ENCODE peak calls at places on chromosome 5, in seven cellular contexts. D, B, V, K, Z, A and G are unnamed samples.

GRCh38 chr5:51944500-51945125 is 561.4 kb downstream of the ISL1 start:
- DNase-seq in D (no peak), B (no peak), V (no peak), K (no peak), Z (no peak), A (no peak), G (no peak)

GRCh38 chr5:29897916-29898315 is 1295.6 kb upstream of the CDH6 start:
- DNase-seq in D (no peak), B (no peak), V (peak), K (no peak), Z (no peak), A (no peak), G (no peak)

GRCh38 chr5:173451031-173451430 is 122.8 kb upstream of the STC2 start:
- DNase-seq in D (no peak), B (no peak), V (peak), K (no peak), Z (no peak), A (peak), G (no peak)

GRCh38 chr5:133489632-133490031 is 122.7 kb downstream of the FSTL4 start:
- DNase-seq in D (no peak), B (no peak), V (no peak), K (no peak), Z (no peak), A (no peak), G (no peak)

GRCh38 chr5:122766130-122766529 is 8.8 kb upstream of the SNX2 start:
- DNase-seq in D (no peak), B (no peak), V (no peak), K (no peak), Z (no peak), A (no peak), G (no peak)

GRCh38 chr5:59222687-59223511 is 640.0 kb downstream of the RAB3C start:
- DNase-seq in D (no peak), B (no peak), V (no peak), K (no peak), Z (no peak), A (no peak), G (no peak)

GRCh38 chr5:127683006-127683405 is 20.2 kb upstream of the CCDC192 start:
- DNase-seq in D (no peak), B (no peak), V (no peak), K (no peak), Z (no peak), A (peak), G (no peak)

GRCh38 chr5:177447066-177447610 is 524 bp downstream of the PRR7 start:
- DNase-seq in D (no peak), B (peak), V (peak), K (no peak), Z (peak), A (peak), G (no peak)

GRCh38 chr5:43420241-43420640 is 8.1 kb upstream of the CCL28 start:
- DNase-seq in D (no peak), B (no peak), V (peak), K (no peak), Z (no peak), A (peak), G (no peak)

GRCh38 chr5:91049800-91050199 is 333.3 kb downstream of the ARRDC3 start:
- DNase-seq in D (no peak), B (no peak), V (no peak), K (no peak), Z (peak), A (peak), G (peak)

GRCh38 chr5:129499208-129499852 is 39.2 kb downstream of the ADAMTS19 start:
- DNase-seq in D (no peak), B (no peak), V (no peak), K (no peak), Z (no peak), A (no peak), G (no peak)

GRCh38 chr5:142324377-142324870 is 397 bp downstream of the SPRY4 start:
- DNase-seq in D (no peak), B (peak), V (no peak), K (no peak), Z (peak), A (no peak), G (no peak)

GRCh38 chr5:75037106-75037505 is 15.3 kb downstream of the GCNT4 start:
- DNase-seq in D (peak), B (no peak), V (no peak), K (peak), Z (peak), A (peak), G (peak)

GRCh38 chr5:164013077-164013670 is 507.8 kb downstream of the MAT2B start:
- DNase-seq in D (peak), B (no peak), V (peak), K (no peak), Z (peak), A (peak), G (no peak)

GRCh38 chr5:9903806-9904205 is 273.7 kb upstream of the TAS2R1 start:
- DNase-seq in D (peak), B (no peak), V (no peak), K (no peak), Z (no peak), A (peak), G (no peak)

GRCh38 chr5:179620703-179621350 is 2.6 kb downstream of the HNRNPH1 start:
- DNase-seq in D (no peak), B (no peak), V (no peak), K (no peak), Z (no peak), A (peak), G (no peak)

GRCh38 chr5:82004511-82004910 is 32.7 kb downstream of the ATG10 start:
- DNase-seq in D (no peak), B (no peak), V (no peak), K (no peak), Z (no peak), A (peak), G (no peak)

GRCh38 chr5:77425998-77426659 is 66.0 kb downstream of the WDR41 start:
- DNase-seq in D (no peak), B (no peak), V (no peak), K (no peak), Z (no peak), A (no peak), G (no peak)

GRCh38 chr5:219492-219891 is 1.4 kb downstream of the SDHA start:
- DNase-seq in D (no peak), B (no peak), V (no peak), K (peak), Z (peak), A (no peak), G (no peak)

GRCh38 chr5:41788800-41789395 is 81.3 kb downstream of the OXCT1 start:
- DNase-seq in D (peak), B (no peak), V (no peak), K (peak), Z (peak), A (peak), G (peak)

GRCh38 chr5:138364576-138364975 is 12.1 kb downstream of the KDM3B start:
- DNase-seq in D (no peak), B (no peak), V (no peak), K (no peak), Z (no peak), A (no peak), G (no peak)

GRCh38 chr5:1152156-1152555 is 40.3 kb upstream of the SLC12A7 start:
- DNase-seq in D (no peak), B (no peak), V (no peak), K (no peak), Z (no peak), A (no peak), G (no peak)

GRCh38 chr5:58582411-58583393 is at the start of gene RAB3C:
- DNase-seq in D (peak), B (peak), V (peak), K (peak), Z (peak), A (peak), G (peak)

GRCh38 chr5:74240783-74241750 is 399.5 kb downstream of the ENC1 start:
- DNase-seq in D (no peak), B (no peak), V (no peak), K (no peak), Z (peak), A (peak), G (peak)

GRCh38 chr5:74543162-74543995 is 97.1 kb downstream of the ENC1 start:
- DNase-seq in D (peak), B (no peak), V (peak), K (peak), Z (peak), A (peak), G (peak)

GRCh38 chr5:39420482-39421145 is 4.2 kb downstream of the DAB2 start:
- DNase-seq in D (peak), B (no peak), V (no peak), K (no peak), Z (peak), A (peak), G (peak)
- H3K4me3 ChIP-seq in D (no peak), B (peak), V (no peak), K (peak), Z (peak), A (peak), G (peak)

GRCh38 chr5:180684623-180685161 is 35.3 kb upstream of the FLT4 start:
- DNase-seq in D (no peak), B (no peak), V (no peak), K (no peak), Z (no peak), A (no peak), G (no peak)

GRCh38 chr5:180691046-180691445 is 41.6 kb upstream of the FLT4 start:
- DNase-seq in D (no peak), B (no peak), V (no peak), K (no peak), Z (no peak), A (no peak), G (no peak)

GRCh38 chr5:180689071-180689694 is 39.8 kb upstream of the FLT4 start:
- DNase-seq in D (no peak), B (no peak), V (no peak), K (no peak), Z (no peak), A (no peak), G (no peak)

GRCh38 chr5:180690562-180690961 is 41.2 kb upstream of the FLT4 start:
- DNase-seq in D (no peak), B (no peak), V (no peak), K (no peak), Z (no peak), A (no peak), G (no peak)

GRCh38 chr5:180688326-180689070 is 39.1 kb upstream of the FLT4 start:
- DNase-seq in D (no peak), B (no peak), V (no peak), K (no peak), Z (no peak), A (no peak), G (no peak)
- H3K4me3 ChIP-seq in D (no peak), B (no peak), V (no peak), K (no peak), Z (no peak), A (no peak), G (no peak)

GRCh38 chr5:14250094-14250777 is 107.1 kb downstream of the TRIO start:
- DNase-seq in D (peak), B (no peak), V (peak), K (no peak), Z (peak), A (peak), G (no peak)
- H3K4me3 ChIP-seq in D (peak), B (no peak), V (no peak), K (no peak), Z (peak), A (peak), G (no peak)

GRCh38 chr5:8457187-8458037 is 588.5 kb downstream of the MTRR start:
- DNase-seq in D (peak), B (peak), V (peak), K (peak), Z (no peak), A (peak), G (peak)
- H3K4me3 ChIP-seq in D (peak), B (peak), V (peak), K (peak), Z (peak), A (peak), G (peak)

GRCh38 chr5:78905084-78905938 is 79.8 kb downstream of the ARSB start:
- DNase-seq in D (no peak), B (no peak), V (no peak), K (no peak), Z (no peak), A (no peak), G (no peak)

GRCh38 chr5:78903936-78904335 is 81.2 kb downstream of the ARSB start:
- DNase-seq in D (no peak), B (no peak), V (no peak), K (no peak), Z (no peak), A (no peak), G (no peak)

GRCh38 chr5:78907255-78907886 is 77.7 kb downstream of the ARSB start:
- DNase-seq in D (peak), B (no peak), V (no peak), K (peak), Z (peak), A (peak), G (peak)

GRCh38 chr5:78912085-78912771 is 72.9 kb downstream of the ARSB start:
- DNase-seq in D (no peak), B (no peak), V (no peak), K (no peak), Z (no peak), A (no peak), G (no peak)

GRCh38 chr5:78908173-78908901 is 76.8 kb downstream of the ARSB start:
- DNase-seq in D (no peak), B (no peak), V (peak), K (no peak), Z (peak), A (peak), G (peak)
- H3K4me3 ChIP-seq in D (peak), B (no peak), V (no peak), K (peak), Z (peak), A (peak), G (peak)

GRCh38 chr5:126002222-126002897 is 420.8 kb upstream of the GRAMD2B start:
- DNase-seq in D (peak), B (no peak), V (no peak), K (peak), Z (peak), A (peak), G (peak)
- H3K4me3 ChIP-seq in D (no peak), B (no peak), V (no peak), K (no peak), Z (peak), A (no peak), G (no peak)

GRCh38 chr5:65197899-65198776 is 283.6 kb downstream of the ADAMTS6 start:
- DNase-seq in D (no peak), B (no peak), V (no peak), K (no peak), Z (no peak), A (no peak), G (no peak)
- H3K4me3 ChIP-seq in D (no peak), B (no peak), V (no peak), K (no peak), Z (peak), A (no peak), G (no peak)

DNA sequence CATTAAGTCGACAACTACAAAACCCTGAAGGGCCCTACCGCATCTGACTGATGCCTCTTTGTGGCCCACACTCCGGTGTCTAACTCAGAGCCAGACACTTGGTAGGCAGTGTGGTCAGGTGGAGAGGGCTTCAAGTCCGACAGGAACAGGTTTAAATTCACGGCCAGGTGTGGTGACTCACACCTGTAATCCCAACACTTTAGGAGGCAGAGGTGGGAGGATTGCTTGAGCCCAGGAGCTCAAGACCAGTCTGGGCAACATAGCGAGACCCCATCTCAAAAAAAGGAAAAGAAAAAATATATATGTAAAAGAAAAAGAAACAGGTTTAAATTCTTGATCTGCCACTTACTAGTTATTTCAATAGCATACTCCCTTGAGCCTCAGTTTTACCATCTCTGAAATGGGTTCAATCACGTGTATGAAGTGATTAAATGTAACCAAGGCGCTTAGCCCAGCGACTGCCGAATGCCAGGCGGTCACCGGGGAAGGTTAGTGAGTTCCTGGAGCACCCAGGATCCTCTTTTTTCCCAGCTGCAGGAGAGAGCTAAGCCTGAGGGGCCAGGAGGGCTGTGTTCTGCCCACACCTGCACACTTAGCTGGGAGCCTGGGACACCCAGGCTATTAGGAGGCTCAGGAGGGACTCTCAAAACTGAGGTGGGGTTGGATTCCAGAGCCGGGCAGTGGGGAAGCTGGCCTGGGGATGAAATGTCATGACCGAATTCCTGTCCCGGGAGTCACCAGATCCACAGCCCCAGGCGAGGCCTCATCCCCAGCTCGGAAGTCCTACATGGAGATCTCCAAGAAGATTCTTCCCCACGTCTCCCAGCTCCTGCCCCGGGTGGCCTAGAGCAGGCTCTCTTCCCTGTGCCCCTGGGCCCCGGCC is 858 bp downstream of the CLTB start:
- DNase-seq in D (no peak), B (peak), V (peak), K (no peak), Z (peak), A (peak), G (no peak)
- H3K4me3 ChIP-seq in D (peak), B (peak), V (peak), K (peak), Z (peak), A (peak), G (peak)

GRCh38 chr5:135468541-135468940 is 16.4 kb upstream of the TIFAB start:
- DNase-seq in D (no peak), B (peak), V (no peak), K (no peak), Z (no peak), A (no peak), G (no peak)

GRCh38 chr5:135467051-135467625 is 15.0 kb upstream of the TIFAB start:
- DNase-seq in D (no peak), B (no peak), V (no peak), K (no peak), Z (no peak), A (no peak), G (no peak)

GRCh38 chr5:135466178-135467050 is 14.3 kb upstream of the TIFAB start:
- DNase-seq in D (no peak), B (peak), V (peak), K (no peak), Z (peak), A (peak), G (no peak)

GRCh38 chr5:135468086-135468485 is 15.9 kb upstream of the TIFAB start:
- DNase-seq in D (no peak), B (peak), V (no peak), K (no peak), Z (no peak), A (no peak), G (no peak)

GRCh38 chr5:135465391-135466122 is 13.4 kb upstream of the TIFAB start:
- DNase-seq in D (no peak), B (no peak), V (no peak), K (no peak), Z (no peak), A (no peak), G (no peak)
- H3K4me3 ChIP-seq in D (no peak), B (no peak), V (peak), K (no peak), Z (no peak), A (no peak), G (no peak)

DNA sequence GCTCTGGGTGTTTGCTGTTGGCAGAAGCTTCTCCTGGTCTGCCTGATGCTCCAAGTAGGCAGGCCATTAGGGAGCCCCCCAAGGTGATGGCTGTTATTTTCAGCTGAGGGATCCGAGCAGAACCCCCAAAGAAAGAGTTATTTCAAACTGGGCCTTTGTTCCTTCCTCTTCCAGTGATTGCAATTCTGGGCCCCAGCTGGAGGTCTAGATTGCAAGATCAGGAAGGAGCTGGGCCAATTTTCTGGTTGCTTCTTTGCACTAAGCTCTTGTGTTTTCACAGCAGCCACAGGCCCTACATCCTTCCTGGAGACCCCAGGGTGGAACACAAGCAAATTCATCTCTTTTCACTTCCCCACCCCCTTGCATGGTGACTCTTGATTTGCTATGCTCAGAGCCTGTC is 215.0 kb downstream of the SEMA6A start:
- DNase-seq in D (no peak), B (no peak), V (no peak), K (no peak), Z (no peak), A (no peak), G (no peak)
- H3K4me3 ChIP-seq in D (no peak), B (no peak), V (no peak), K (no peak), Z (no peak), A (no peak), G (no peak)